ENCODE peak calls at places on chromosomes 11 and 22, in seven cellular contexts. M, A, Z, P, U, Y and J are unnamed samples. For H3K9me3, the result is how much of the 10 kb centered on the place peaks cover.

GRCh38 chr11:88552377-88553029 is 215.0 kb upstream of the CTSC start:
- DNase-seq in M (peak), A (peak), Z (peak), P (peak), U (peak), Y (no peak), J (no peak)

GRCh38 chr11:112834277-112834755 is 126.9 kb upstream of the NCAM1 start:
- DNase-seq in M (no peak), A (no peak), Z (no peak), P (no peak), U (no peak), Y (no peak), J (no peak)

GRCh38 chr11:5366856-5367255 is 15.5 kb downstream of the OR51B6 start:
- DNase-seq in M (no peak), A (peak), Z (no peak), P (no peak), U (no peak), Y (no peak), J (peak)

GRCh38 chr11:73001615-73002014 is 140.5 kb downstream of the FCHSD2 start:
- DNase-seq in M (peak), A (no peak), Z (no peak), P (no peak), U (no peak), Y (peak), J (peak)

GRCh38 chr11:11010624-11011127 is 152.8 kb upstream of the ZBED5 start:
- DNase-seq in M (peak), A (peak), Z (no peak), P (peak), U (peak), Y (peak), J (peak)

GRCh38 chr11:91773090-91773489 is 451.5 kb upstream of the FAT3 start:
- DNase-seq in M (peak), A (no peak), Z (peak), P (peak), U (peak), Y (peak), J (no peak)

GRCh38 chr11:110716361-110716760 is 4.1 kb upstream of the ARHGAP20 start:
- DNase-seq in M (peak), A (peak), Z (no peak), P (peak), U (no peak), Y (no peak), J (peak)

GRCh38 chr11:60363542-60364525 is 14.5 kb upstream of the MS4A7 start:
- DNase-seq in M (peak), A (peak), Z (peak), P (peak), U (peak), Y (peak), J (peak)

GRCh38 chr22:49789289-49790141 is 38.2 kb downstream of the BRD1 start:
- DNase-seq in M (peak), A (peak), Z (no peak), P (peak), U (no peak), Y (no peak), J (no peak)

DNA sequence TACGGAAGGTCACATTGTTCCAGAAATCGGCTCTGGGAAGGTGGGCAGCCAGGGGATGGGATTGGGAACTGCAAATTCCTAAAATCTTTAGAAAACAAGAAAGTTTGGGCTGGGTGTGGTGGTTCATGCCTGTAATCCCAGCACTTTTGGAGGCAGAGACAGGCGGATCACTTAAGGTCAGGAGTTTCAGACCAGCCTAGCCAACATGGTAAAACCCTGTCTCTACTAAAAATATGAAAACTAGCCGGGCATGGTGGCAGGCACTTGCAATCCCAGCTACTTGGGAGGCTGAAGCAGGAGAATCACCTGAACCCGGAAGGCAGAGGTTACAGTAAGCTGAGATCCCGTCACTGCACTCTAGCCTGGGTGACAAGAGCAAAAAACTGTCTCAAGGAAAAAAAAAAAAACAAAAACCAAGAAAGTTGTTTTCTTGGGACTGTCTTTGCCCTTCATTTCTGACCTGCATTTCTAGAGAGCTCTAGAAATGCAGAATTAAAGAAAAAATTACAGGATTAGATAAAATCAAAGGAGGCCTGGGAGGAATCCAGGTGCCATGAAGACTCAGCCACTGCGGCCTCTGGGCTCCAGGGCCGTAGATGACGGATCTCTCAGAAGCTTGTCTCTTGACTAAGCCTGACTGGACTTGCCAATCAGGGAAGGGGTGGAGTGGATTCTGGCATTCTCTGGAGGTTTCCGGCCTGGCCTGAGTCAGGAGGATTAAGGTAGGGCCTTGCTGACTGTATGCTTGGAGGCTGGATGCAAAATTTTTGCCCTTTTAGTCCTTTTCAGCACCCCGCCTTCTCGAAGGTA is 5.3 kb upstream of the MALAT1 start:
- DNase-seq in M (peak), A (peak), Z (no peak), P (peak), U (peak), Y (peak), J (peak)
- H3K9ac ChIP-seq in M (peak), A (peak), Z (no peak), P (peak), U (no peak), Y (peak), J (peak)

GRCh38 chr22:16827506-16827905 is 2.3 kb upstream of the XKR3 start:
- DNase-seq in M (no peak), A (no peak), Z (no peak), P (no peak), U (no peak), Y (no peak), J (no peak)

GRCh38 chr22:16829985-16830384 is 4.8 kb upstream of the XKR3 start:
- DNase-seq in M (no peak), A (no peak), Z (no peak), P (no peak), U (no peak), Y (no peak), J (no peak)

GRCh38 chr22:16819249-16819648 is 6.0 kb downstream of the XKR3 start:
- DNase-seq in M (no peak), A (no peak), Z (no peak), P (no peak), U (no peak), Y (no peak), J (no peak)

GRCh38 chr22:16828876-16829275 is 3.7 kb upstream of the XKR3 start:
- DNase-seq in M (no peak), A (no peak), Z (no peak), P (no peak), U (no peak), Y (no peak), J (no peak)

GRCh38 chr22:16824718-16825687 is at the start of gene XKR3:
- DNase-seq in M (no peak), A (no peak), Z (no peak), P (no peak), U (no peak), Y (no peak), J (no peak)
- H3K9me3 ChIP-seq in M (under half), A (under half), Z (under half), P (under half), U (under half), Y (under half), J (under half)

DNA sequence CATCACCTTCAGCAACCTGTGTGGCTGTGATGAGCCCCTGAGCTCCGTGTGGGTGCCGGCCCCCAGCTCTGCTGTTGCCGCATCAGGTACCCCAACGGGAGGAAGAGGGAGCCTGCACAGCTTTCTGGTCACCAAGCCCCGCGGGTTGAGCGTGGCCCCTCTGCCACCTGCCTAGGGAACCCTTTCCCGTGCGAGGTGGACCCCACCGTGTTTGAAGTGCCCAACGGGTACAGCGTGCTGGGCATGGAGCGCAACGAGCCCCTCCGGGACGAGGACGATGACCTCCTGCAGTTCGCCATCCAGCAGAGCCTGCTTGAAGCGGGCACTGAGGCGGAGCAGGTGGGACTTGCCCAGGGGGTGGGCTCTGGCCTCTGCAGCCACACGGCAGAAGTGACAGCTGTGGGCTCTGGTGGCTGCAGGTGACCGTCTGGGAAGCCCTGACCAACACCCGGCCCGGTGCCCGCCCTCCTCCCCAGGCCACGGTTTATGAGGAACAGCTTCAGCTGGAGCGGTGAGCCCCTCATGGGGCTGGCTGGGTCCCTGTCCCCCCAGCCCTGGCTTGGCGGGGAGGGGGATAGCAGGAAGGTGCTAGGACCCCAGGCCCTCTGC is 1.9 kb upstream of the SSH3 start:
- DNase-seq in M (no peak), A (no peak), Z (no peak), P (no peak), U (no peak), Y (no peak), J (no peak)
- H3K9ac ChIP-seq in M (no peak), A (no peak), Z (no peak), P (no peak), U (no peak), Y (no peak), J (no peak)

DNA sequence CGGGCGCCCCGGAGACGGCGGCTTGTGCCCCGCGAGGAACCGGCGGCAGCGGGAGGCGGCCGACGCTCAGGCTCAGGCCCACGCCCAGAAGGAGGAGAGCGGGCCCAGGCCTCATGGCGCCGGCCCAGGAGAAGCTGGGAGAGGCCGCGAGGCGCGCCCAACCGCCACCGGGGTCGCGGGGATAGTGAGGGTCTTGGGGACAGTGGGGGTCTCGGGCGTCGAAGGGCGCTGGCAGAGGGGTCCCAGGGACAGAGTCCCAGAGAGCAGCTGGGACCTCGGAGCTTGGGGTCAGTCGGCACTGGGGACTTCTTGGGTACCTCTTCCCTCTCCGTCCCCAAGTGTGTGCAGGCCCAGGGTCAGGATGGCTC is at the start of gene PKDREJ:
- DNase-seq in M (no peak), A (no peak), Z (peak), P (no peak), U (peak), Y (no peak), J (no peak)
- H3K9me3 ChIP-seq in M (under half), A (under half), Z (under half), P (under half), U (under half), Y (under half), J (under half)

GRCh38 chr11:3825473-3826154 is 15.1 kb downstream of the RHOG start:
- DNase-seq in M (no peak), A (no peak), Z (no peak), P (no peak), U (no peak), Y (no peak), J (no peak)

GRCh38 chr11:3823762-3824506 is 15.6 kb downstream of the PGAP2 start:
- DNase-seq in M (no peak), A (no peak), Z (no peak), P (no peak), U (no peak), Y (no peak), J (no peak)

GRCh38 chr11:3823303-3823702 is 14.9 kb downstream of the PGAP2 start:
- DNase-seq in M (peak), A (peak), Z (no peak), P (peak), U (no peak), Y (no peak), J (peak)

GRCh38 chr11:3826721-3827120 is 14.0 kb downstream of the RHOG start:
- DNase-seq in M (no peak), A (no peak), Z (peak), P (no peak), U (no peak), Y (no peak), J (no peak)

DNA sequence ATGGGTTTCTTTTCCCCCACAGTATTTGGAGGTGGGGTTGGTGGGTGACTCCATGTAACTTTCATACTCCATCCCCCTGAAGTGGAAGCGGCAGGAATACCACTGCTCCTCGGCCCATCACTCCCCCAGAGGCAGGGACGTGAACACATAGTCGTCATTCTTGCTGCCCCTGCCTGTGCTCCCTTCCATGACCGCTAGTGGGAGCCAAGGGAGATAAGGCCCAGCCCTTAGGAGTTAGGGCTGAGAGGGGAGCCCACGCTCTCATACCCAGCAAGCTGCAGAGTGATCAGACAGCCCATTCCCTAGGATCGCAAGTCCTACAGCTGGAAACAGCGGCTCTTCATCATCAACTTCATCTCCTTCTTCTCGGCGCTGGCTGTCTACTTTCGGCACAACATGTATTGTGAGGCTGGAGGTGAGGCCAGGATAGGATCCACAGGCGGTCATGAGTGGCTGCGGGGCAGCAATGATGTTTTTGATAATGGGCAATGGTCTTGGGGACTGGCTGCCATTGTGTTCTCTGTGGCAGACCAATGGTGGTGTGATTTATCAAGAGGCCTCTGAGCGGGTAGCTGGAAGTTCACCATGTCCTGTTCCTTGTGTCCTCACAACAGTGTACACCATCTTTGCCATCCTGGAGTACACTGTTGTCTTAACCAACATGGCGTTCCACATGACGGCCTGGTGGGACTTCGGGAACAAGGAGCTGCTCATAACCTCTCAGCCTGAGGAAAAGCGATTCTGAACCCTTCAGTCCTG is 15.9 kb downstream of the RHOG start:
- DNase-seq in M (no peak), A (no peak), Z (peak), P (peak), U (peak), Y (peak), J (no peak)
- H3K9ac ChIP-seq in M (no peak), A (no peak), Z (no peak), P (no peak), U (no peak), Y (no peak), J (no peak)

DNA sequence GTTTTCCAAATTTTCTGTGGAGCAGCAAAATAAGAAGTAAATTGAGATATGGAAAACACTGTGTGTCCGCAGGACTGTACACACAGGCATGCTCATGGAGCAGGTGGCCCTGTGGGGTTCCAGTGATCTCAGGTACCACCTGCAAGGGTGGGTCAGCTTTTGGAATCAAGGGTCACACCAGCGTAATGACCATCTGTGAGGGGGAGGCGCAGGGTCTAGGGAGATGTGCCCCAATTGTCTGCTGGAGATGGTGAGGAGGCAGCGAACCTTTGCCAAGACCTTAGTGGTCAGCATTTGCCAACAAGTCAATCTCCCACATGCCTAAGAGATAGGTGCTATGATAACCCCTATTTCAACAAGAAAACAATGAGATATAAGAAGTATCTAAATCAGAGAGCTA is 49.4 kb downstream of the SHANK2 start:
- DNase-seq in M (no peak), A (no peak), Z (no peak), P (no peak), U (no peak), Y (no peak), J (no peak)
- H3K9me3 ChIP-seq in M (under half), A (under half), Z (under half), P (under half), U (under half), Y (under half), J (under half)

GRCh38 chr22:28137036-28137435 is 218.0 kb upstream of the PITPNB start:
- DNase-seq in M (no peak), A (no peak), Z (no peak), P (no peak), U (peak), Y (no peak), J (no peak)

GRCh38 chr22:28143206-28143605 is 224.2 kb upstream of the PITPNB start:
- DNase-seq in M (no peak), A (no peak), Z (no peak), P (no peak), U (no peak), Y (no peak), J (peak)

GRCh38 chr22:28142361-28142801 is 223.3 kb upstream of the PITPNB start:
- DNase-seq in M (peak), A (peak), Z (no peak), P (peak), U (no peak), Y (peak), J (peak)

GRCh38 chr22:28141614-28142013 is 222.6 kb upstream of the PITPNB start:
- DNase-seq in M (peak), A (peak), Z (no peak), P (peak), U (no peak), Y (no peak), J (peak)

GRCh38 chr22:28139993-28140392 is 220.9 kb upstream of the PITPNB start:
- DNase-seq in M (peak), A (peak), Z (no peak), P (peak), U (no peak), Y (peak), J (peak)
- H3K9ac ChIP-seq in M (no peak), A (peak), Z (no peak), P (peak), U (no peak), Y (no peak), J (peak)

GRCh38 chr11:37571248-37571647 is 973.2 kb upstream of the RAG2 start:
- DNase-seq in M (no peak), A (no peak), Z (no peak), P (no peak), U (no peak), Y (no peak), J (peak)
- H3K9me3 ChIP-seq in M (under half), A (under half), Z (under half), P (under half), U (under half), Y (under half), J (under half)

DNA sequence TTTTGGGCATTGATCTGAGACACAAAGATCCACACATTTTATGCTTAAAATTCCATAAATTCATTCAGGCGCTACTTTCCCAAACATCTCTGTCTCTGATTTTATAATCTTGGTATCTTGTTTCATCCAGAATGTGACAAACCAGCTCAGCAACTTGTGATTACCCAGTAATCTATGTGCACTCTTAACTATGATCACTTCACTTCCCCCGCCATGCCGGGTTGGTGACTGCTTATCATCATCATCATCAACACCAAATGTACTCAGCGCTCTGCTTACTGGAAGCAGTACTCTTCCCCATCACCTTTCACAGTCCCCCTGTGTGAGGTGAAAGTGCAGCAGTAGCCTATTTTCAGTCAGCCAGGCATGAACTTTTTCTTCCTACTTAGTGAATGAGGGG is 15.2 kb upstream of the MMP7 start:
- DNase-seq in M (no peak), A (no peak), Z (no peak), P (no peak), U (no peak), Y (no peak), J (no peak)
- H3K9ac ChIP-seq in M (no peak), A (no peak), Z (no peak), P (no peak), U (no peak), Y (no peak), J (no peak)

GRCh38 chr22:11325767-11326166 is 4202.2 kb upstream of the OR11H1 start:
- DNase-seq in M (no peak), A (no peak), Z (no peak), P (no peak), U (no peak), Y (no peak), J (no peak)
- H3K9me3 ChIP-seq in M (under half), A (under half), Z (under half), P (under half), U (half or more), Y (under half), J (under half)